ENCODE peak calls at places on chromosomes 5 and 9, in eight cellular contexts. G, O, J, F, P, R, E and N are unnamed samples.

GRCh38 chr9:109319631-109320233 is 1.1 kb downstream of the EPB41L4B start:
- DNase-seq in J (no peak), G (no peak), O (no peak), R (no peak), P (no peak), F (no peak), E (peak; percentile 32), N (peak; percentile 5)

GRCh38 chr9:89445801-89446228 is 52.1 kb downstream of the SEMA4D start:
- DNase-seq in F (no peak), O (peak; percentile 54), J (no peak), P (no peak), R (no peak), E (no peak), G (no peak), N (no peak)

GRCh38 chr9:78325343-78325742 is 28.4 kb downstream of the PSAT1 start:
- DNase-seq in E (no peak), F (no peak), J (peak; percentile 44), G (no peak), R (no peak), P (no peak), O (no peak), N (peak; percentile 33)

GRCh38 chr9:68913054-68913453 is 100.9 kb downstream of the PRKACG start:
- DNase-seq in F (no peak), R (no peak), G (no peak), E (no peak), J (no peak), O (no peak), P (no peak), N (no peak)

GRCh38 chr9:82882133-82882532 is 180.8 kb downstream of the RASEF start:
- DNase-seq in J (no peak), O (no peak), P (no peak), E (peak; percentile 67), G (no peak), R (no peak), F (no peak), N (no peak)

GRCh38 chr9:87140605-87141109 is 193.4 kb upstream of the GAS1 start:
- DNase-seq in J (peak; percentile 21), R (no peak), F (no peak), E (no peak), O (no peak), G (no peak), P (no peak), N (no peak)

GRCh38 chr9:117779760-117780159 is 75.6 kb downstream of the TLR4 start:
- DNase-seq in E (no peak), P (no peak), O (no peak), F (no peak), R (no peak), J (no peak), G (no peak), N (no peak)

GRCh38 chr9:74415995-74416394 is 81.1 kb upstream of the RORB start:
- DNase-seq in E (no peak), P (no peak), J (no peak), R (no peak), F (no peak), G (no peak), O (no peak), N (no peak)

GRCh38 chr5:151075698-151076331 is 5.0 kb downstream of the TNIP1 start:
- DNase-seq in G (no peak), P (no peak), R (no peak), F (no peak), O (peak; percentile 11), E (peak; percentile 87), J (no peak), N (no peak)

GRCh38 chr5:78293856-78294249 is 645 bp downstream of the AP3B1 start:
- DNase-seq in O (no peak), F (no peak), J (no peak), P (no peak), E (peak; percentile 34), R (no peak), G (no peak), N (no peak)

GRCh38 chr9:107039546-107039945 is 176.6 kb downstream of the ZNF462 start:
- DNase-seq in R (no peak), F (no peak), G (no peak), J (peak; percentile 5), P (peak; percentile 51), E (peak; percentile 60), O (no peak), N (no peak)

GRCh38 chr9:16139781-16140180 is 586.9 kb downstream of the CCDC171 start:
- DNase-seq in F (no peak), G (no peak), P (no peak), R (no peak), E (no peak), O (peak; percentile 48), J (no peak), N (no peak)

GRCh38 chr9:135039266-135039870 is 48.1 kb upstream of the OLFM1 start:
- DNase-seq in F (no peak), E (no peak), P (no peak), R (no peak), O (no peak), G (no peak), J (no peak), N (peak; percentile 53)

GRCh38 chr5:175688352-175689146 is 30.7 kb downstream of the HRH2 start:
- DNase-seq in G (no peak), E (no peak), R (no peak), J (no peak), P (no peak), O (no peak), F (no peak), N (no peak)